ENCODE peak calls at places on chromosome 10, in eight cellular contexts. L, J, C, G, N, D, A and I are unnamed samples. For H3K4me1 and H3K9me2, the result is how much of the 10 kb centered on the place peaks cover.

GRCh38 chr10:30437039-30437781 is 3.2 kb downstream of the MAP3K8 start:
- DNase-seq in L (peak), J (peak), C (peak), G (no peak), N (peak), D (no peak), A (no peak), I (peak)

GRCh38 chr10:104350146-104350635 is 3.4 kb upstream of the CFAP58 start:
- DNase-seq in L (peak), J (peak), C (peak), G (peak), N (peak), D (peak), A (peak), I (peak)

GRCh38 chr10:103849880-103850571 is 5.3 kb downstream of the SH3PXD2A start:
- DNase-seq in L (no peak), J (peak), C (no peak), G (no peak), N (peak), D (no peak), A (no peak), I (no peak)

GRCh38 chr10:89414879-89415821 is 782 bp downstream of the IFIT5 start:
- DNase-seq in L (no peak), J (peak), C (no peak), G (peak), N (peak), D (peak), A (peak), I (no peak)

GRCh38 chr10:42380926-42381547 is 257.3 kb downstream of the ZNF33B start:
- DNase-seq in L (no peak), J (no peak), C (no peak), G (no peak), N (no peak), D (no peak), A (no peak), I (no peak)

GRCh38 chr10:89342219-89342966 is 14.6 kb downstream of the IFIT3 start:
- DNase-seq in L (no peak), J (peak), C (no peak), G (peak), N (no peak), D (no peak), A (no peak), I (no peak)

GRCh38 chr10:76309744-76310441 is 878.5 kb downstream of the LRMDA start:
- DNase-seq in L (no peak), J (peak), C (no peak), G (peak), N (no peak), D (no peak), A (no peak), I (no peak)

GRCh38 chr10:49690673-49691356 is 11.4 kb downstream of the C10orf53 start:
- DNase-seq in L (no peak), J (peak), C (no peak), G (peak), N (no peak), D (no peak), A (peak), I (no peak)

GRCh38 chr10:27998178-27998953 is 513 bp downstream of the ODAD2 start:
- DNase-seq in L (no peak), J (peak), C (no peak), G (peak), N (peak), D (peak), A (peak), I (no peak)

GRCh38 chr10:24866615-24867583 is 85.5 kb downstream of the PRTFDC1 start:
- DNase-seq in L (no peak), J (peak), C (no peak), G (no peak), N (peak), D (no peak), A (peak), I (no peak)

GRCh38 chr10:110758898-110759297 is 112.8 kb upstream of the PDCD4 start:
- DNase-seq in L (no peak), J (peak), C (no peak), G (no peak), N (peak), D (no peak), A (peak), I (no peak)

GRCh38 chr10:90969947-90970673 is 49.2 kb upstream of the ANKRD1 start:
- DNase-seq in L (no peak), J (peak), C (no peak), G (no peak), N (peak), D (no peak), A (no peak), I (no peak)

GRCh38 chr10:64430690-64431323 is 909.6 kb downstream of the REEP3 start:
- DNase-seq in L (peak), J (no peak), C (no peak), G (peak), N (peak), D (peak), A (peak), I (peak)

GRCh38 chr10:5776881-5777197 is 36.4 kb downstream of the GDI2 start:
- DNase-seq in L (no peak), J (peak), C (no peak), G (no peak), N (peak), D (no peak), A (no peak), I (no peak)

GRCh38 chr10:114498413-114499111 is 94.3 kb upstream of the AFAP1L2 start:
- DNase-seq in L (peak), J (no peak), C (no peak), G (no peak), N (no peak), D (no peak), A (no peak), I (peak)

GRCh38 chr10:12957081-12957480 is 44.4 kb downstream of the CCDC3 start:
- DNase-seq in L (no peak), J (no peak), C (no peak), G (no peak), N (no peak), D (no peak), A (no peak), I (no peak)

GRCh38 chr10:127044191-127044590 is 139.0 kb downstream of the DOCK1 start:
- DNase-seq in L (no peak), J (no peak), C (no peak), G (no peak), N (no peak), D (peak), A (no peak), I (no peak)

GRCh38 chr10:17244712-17245365 is 16.8 kb downstream of the VIM start:
- DNase-seq in L (no peak), J (peak), C (no peak), G (no peak), N (no peak), D (no peak), A (no peak), I (no peak)

GRCh38 chr10:84156768-84157167 is 16.8 kb upstream of the GPR15LG start:
- DNase-seq in L (no peak), J (peak), C (no peak), G (no peak), N (no peak), D (no peak), A (no peak), I (peak)

GRCh38 chr10:133254421-133255120 is 16.9 kb downstream of the VENTX start:
- DNase-seq in L (no peak), J (no peak), C (no peak), G (no peak), N (no peak), D (no peak), A (no peak), I (no peak)

GRCh38 chr10:77391605-77392235 is 245.9 kb downstream of the KCNMA1 start:
- DNase-seq in L (peak), J (peak), C (peak), G (peak), N (peak), D (peak), A (peak), I (peak)

GRCh38 chr10:126052171-126052570 is 155.8 kb downstream of the FANK1 start:
- DNase-seq in L (no peak), J (no peak), C (no peak), G (no peak), N (no peak), D (no peak), A (no peak), I (no peak)

GRCh38 chr10:112360308-112361270 is 13.3 kb upstream of the ACSL5 start:
- DNase-seq in L (no peak), J (peak), C (peak), G (no peak), N (peak), D (no peak), A (peak), I (no peak)

GRCh38 chr10:112361951-112362770 is 11.8 kb upstream of the ACSL5 start:
- DNase-seq in L (no peak), J (peak), C (peak), G (no peak), N (peak), D (no peak), A (peak), I (no peak)

GRCh38 chr10:112365014-112365432 is 8.9 kb upstream of the ACSL5 start:
- DNase-seq in L (no peak), J (no peak), C (no peak), G (no peak), N (no peak), D (no peak), A (no peak), I (no peak)

GRCh38 chr10:112363696-112364688 is 9.9 kb upstream of the ACSL5 start:
- DNase-seq in L (no peak), J (no peak), C (no peak), G (no peak), N (no peak), D (no peak), A (no peak), I (no peak)

GRCh38 chr10:112362833-112363232 is 11.1 kb upstream of the ACSL5 start:
- DNase-seq in L (no peak), J (peak), C (peak), G (no peak), N (no peak), D (no peak), A (no peak), I (no peak)
- H3K4me1 ChIP-seq in L (under half), J (under half), C (under half), G (under half), N (under half), D (under half), A (under half), I (under half)

GRCh38 chr10:72466018-72466417 is 111.3 kb upstream of the DNAJB12 start:
- DNase-seq in L (no peak), J (peak), C (no peak), G (no peak), N (peak), D (no peak), A (no peak), I (no peak)
- H2AFZ ChIP-seq in L (no peak), J (no peak), C (no peak), G (no peak), N (peak), D (no peak), A (no peak), I (no peak)

GRCh38 chr10:61059636-61060035 is 115.7 kb upstream of the RHOBTB1 start:
- DNase-seq in L (no peak), J (no peak), C (no peak), G (no peak), N (no peak), D (no peak), A (no peak), I (no peak)
- H3K9me2 ChIP-seq in L (under half), J (under half), C (under half), G (under half), N (under half), D (under half), A (under half), I (under half)

GRCh38 chr10:21584834-21585530 is 51.0 kb downstream of the MLLT10 start:
- DNase-seq in L (no peak), J (no peak), C (no peak), G (no peak), N (no peak), D (no peak), A (no peak), I (no peak)

GRCh38 chr10:21587391-21587790 is 53.4 kb downstream of the MLLT10 start:
- DNase-seq in L (no peak), J (no peak), C (no peak), G (no peak), N (no peak), D (no peak), A (no peak), I (no peak)
- H3K4me1 ChIP-seq in L (under half), J (under half), C (under half), G (under half), N (under half), D (under half), A (under half), I (under half)

GRCh38 chr10:128628252-128628651 is 502.0 kb upstream of the MKI67 start:
- DNase-seq in L (no peak), J (no peak), C (no peak), G (no peak), N (no peak), D (no peak), A (no peak), I (no peak)

GRCh38 chr10:128627811-128628210 is 501.6 kb upstream of the MKI67 start:
- DNase-seq in L (no peak), J (no peak), C (no peak), G (no peak), N (no peak), D (no peak), A (no peak), I (no peak)

GRCh38 chr10:128630787-128631252 is 504.6 kb upstream of the MKI67 start:
- DNase-seq in L (no peak), J (peak), C (no peak), G (no peak), N (no peak), D (no peak), A (no peak), I (no peak)

GRCh38 chr10:128631801-128632241 is 505.6 kb upstream of the MKI67 start:
- DNase-seq in L (peak), J (peak), C (no peak), G (peak), N (no peak), D (peak), A (peak), I (peak)

GRCh38 chr10:128629111-128630096 is 503.2 kb upstream of the MKI67 start:
- DNase-seq in L (no peak), J (peak), C (no peak), G (no peak), N (peak), D (peak), A (no peak), I (no peak)
- H2AFZ ChIP-seq in L (no peak), J (no peak), C (no peak), G (no peak), N (no peak), D (no peak), A (no peak), I (no peak)

GRCh38 chr10:128186959-128187787 is 61.0 kb upstream of the MKI67 start:
- DNase-seq in L (no peak), J (no peak), C (no peak), G (peak), N (no peak), D (no peak), A (no peak), I (no peak)

GRCh38 chr10:128191847-128192246 is 65.6 kb upstream of the MKI67 start:
- DNase-seq in L (no peak), J (no peak), C (no peak), G (no peak), N (peak), D (no peak), A (no peak), I (no peak)

GRCh38 chr10:128189176-128189575 is 63.0 kb upstream of the MKI67 start:
- DNase-seq in L (no peak), J (no peak), C (no peak), G (no peak), N (no peak), D (no peak), A (no peak), I (no peak)

GRCh38 chr10:128185627-128186026 is 59.4 kb upstream of the MKI67 start:
- DNase-seq in L (no peak), J (no peak), C (no peak), G (no peak), N (no peak), D (no peak), A (peak), I (no peak)

GRCh38 chr10:128187788-128188185 is 61.6 kb upstream of the MKI67 start:
- DNase-seq in L (no peak), J (no peak), C (no peak), G (no peak), N (no peak), D (no peak), A (no peak), I (no peak)
- H3K9me2 ChIP-seq in L (under half), J (under half), C (under half), G (under half), N (under half), D (under half), A (under half), I (under half)

GRCh38 chr10:62024026-62024701 is 122.7 kb downstream of the ARID5B start:
- DNase-seq in L (no peak), J (no peak), C (peak), G (no peak), N (peak), D (no peak), A (no peak), I (no peak)
- H3K4me1 ChIP-seq in L (under half), J (half or more), C (under half), G (under half), N (half or more), D (under half), A (under half), I (under half)

GRCh38 chr10:60944159-60944909 is at the start of gene RHOBTB1:
- DNase-seq in L (no peak), J (peak), C (peak), G (peak), N (peak), D (peak), A (peak), I (no peak)
- H2AFZ ChIP-seq in L (no peak), J (peak), C (peak), G (peak), N (peak), D (peak), A (peak), I (no peak)

GRCh38 chr10:22023508-22023907 is 20.0 kb upstream of the DNAJC1 start:
- DNase-seq in L (no peak), J (no peak), C (no peak), G (no peak), N (no peak), D (no peak), A (no peak), I (no peak)
- H3K9me2 ChIP-seq in L (under half), J (under half), C (under half), G (under half), N (under half), D (under half), A (under half), I (under half)